ENCODE peak calls at places on chromosomes 12 and 14, in five cellular contexts. T is GM12878, P is sigmoid colon, B is transverse colon, Q is A549. R is an unnamed sample.
A peak's percentile ranks its signal among the peaks of the same experiment; 100 is the strongest.

GRCh38 chr14:96167224-96168148 is 37.2 kb upstream of the BDKRB2 start:
- DNase-seq in B (peak; percentile 50), Q (peak; percentile 85), P (peak; percentile 51), T (no peak), R (no peak)

GRCh38 chr14:68686724-68687123 is 106.1 kb downstream of the ZFP36L1 start:
- DNase-seq in B (no peak), P (peak; percentile 14), Q (no peak), T (no peak), R (no peak)

GRCh38 chr12:101830391-101831325 is at the start of gene GNPTAB:
- DNase-seq in P (peak; percentile 95), T (peak; percentile 80), B (peak; percentile 96), Q (peak; percentile 95), R (peak; percentile 93)

GRCh38 chr12:123267991-123268843 is 3.4 kb downstream of the CDK2AP1 start:
- DNase-seq in B (peak; percentile 20), P (no peak), Q (no peak), T (no peak), R (no peak)

GRCh38 chr12:68595246-68595645 is 15.5 kb upstream of the RAP1B start:
- DNase-seq in T (no peak), P (no peak), B (no peak), Q (no peak), R (no peak)

GRCh38 chr12:55548756-55549155 is 646 bp upstream of the OR6C4 start:
- DNase-seq in P (no peak), T (no peak), B (no peak), Q (no peak), R (no peak)

GRCh38 chr12:19893514-19893913 is 454.2 kb downstream of the AEBP2 start:
- DNase-seq in Q (peak; percentile 27), B (no peak), T (no peak), P (no peak), R (no peak)

GRCh38 chr12:40946612-40947194 is 241.4 kb upstream of the PDZRN4 start:
- DNase-seq in P (no peak), T (no peak), Q (peak; percentile 18), B (no peak), R (no peak)

GRCh38 chr14:73254247-73255004 is 17.1 kb downstream of the PAPLN start:
- DNase-seq in Q (no peak), B (no peak), P (no peak), T (no peak), R (no peak)

GRCh38 chr12:27437839-27438238 is 8.7 kb upstream of the SMCO2 start:
- DNase-seq in Q (no peak), P (no peak), B (no peak), T (no peak), R (no peak)

GRCh38 chr12:109721276-109721675 is 7.7 kb downstream of the FAM222A start:
- DNase-seq in B (no peak), P (no peak), T (no peak), Q (no peak), R (no peak)

GRCh38 chr12:22018860-22019259 is 27.2 kb upstream of the CMAS start:
- DNase-seq in Q (no peak), B (no peak), P (no peak), T (no peak), R (no peak)

GRCh38 chr14:68970096-68970612 is 8.9 kb downstream of the ACTN1 start:
- DNase-seq in B (no peak), T (no peak), P (peak; percentile 62), Q (no peak), R (no peak)

GRCh38 chr12:11633968-11634367 is 15.5 kb upstream of the ETV6 start:
- DNase-seq in P (no peak), B (no peak), Q (no peak), T (no peak), R (no peak)

GRCh38 chr12:104458645-104459555 is 2.2 kb downstream of the CHST11 start:
- DNase-seq in P (no peak), B (peak; percentile 22), T (no peak), Q (peak; percentile 19), R (no peak)

GRCh38 chr14:96614528-96614927 is 112.3 kb downstream of the PAPOLA start:
- DNase-seq in P (no peak), T (no peak), Q (no peak), B (no peak), R (no peak)

GRCh38 chr14:90061849-90062794 is at the start of gene KCNK13:
- DNase-seq in T (no peak), P (no peak), B (peak; percentile 11), Q (no peak), R (no peak)

GRCh38 chr14:49546766-49547165 is 39.4 kb downstream of the RPS29 start:
- DNase-seq in T (no peak), Q (no peak), P (no peak), B (no peak), R (no peak)

GRCh38 chr14:32201816-32202467 is at the start of gene RNU6-7:
- DNase-seq in Q (no peak), B (peak; percentile 24), P (peak; percentile 70), T (no peak), R (peak; percentile 66)

GRCh38 chr14:72932893-72933292 is 6.6 kb downstream of the DCAF4 start:
- DNase-seq in Q (no peak), T (no peak), B (no peak), P (no peak), R (no peak)

GRCh38 chr12:51484119-51484518 is 59.5 kb downstream of the SLC4A8 start:
- DNase-seq in T (no peak), B (no peak), Q (no peak), P (no peak), R (no peak)

GRCh38 chr12:101698782-101699347 is 1.4 kb downstream of the CHPT1 start:
- DNase-seq in Q (peak; percentile 54), P (no peak), T (no peak), B (no peak), R (no peak)

GRCh38 chr14:37124617-37125016 is 47.8 kb downstream of the SLC25A21 start:
- DNase-seq in T (no peak), P (no peak), Q (no peak), B (no peak), R (no peak)

GRCh38 chr12:66964629-66965028 is 285.8 kb upstream of the GRIP1 start:
- DNase-seq in B (no peak), P (no peak), Q (no peak), T (no peak), R (no peak)

GRCh38 chr14:20455355-20456300 is 602 bp downstream of the APEX1 start:
- DNase-seq in P (peak; percentile 74), T (no peak), B (no peak), Q (peak; percentile 73), R (no peak)

GRCh38 chr12:46160081-46160980 is 108.5 kb downstream of the SLC38A1 start:
- DNase-seq in T (no peak), Q (no peak), P (peak; percentile 70), B (no peak), R (no peak)

GRCh38 chr12:3285570-3285969 is 205.4 kb upstream of the PRMT8 start:
- DNase-seq in B (no peak), P (no peak), Q (no peak), T (no peak), R (no peak)

GRCh38 chr12:56941299-56942017 is 7.2 kb upstream of the SDR9C7 start:
- DNase-seq in P (no peak), Q (peak; percentile 53), B (no peak), T (peak; percentile 23), R (no peak)

GRCh38 chr12:102631274-102631673 is 150.9 kb upstream of the IGF1 start:
- DNase-seq in Q (peak; percentile 15), P (no peak), B (no peak), T (no peak), R (no peak)

GRCh38 chr12:103743788-103744187 is 97.2 kb downstream of the NT5DC3 start:
- DNase-seq in P (no peak), B (no peak), Q (no peak), T (no peak), R (no peak)

GRCh38 chr12:125271850-125272249 is 206.6 kb downstream of the AACS start:
- DNase-seq in P (no peak), T (no peak), B (no peak), Q (no peak), R (no peak)

GRCh38 chr12:116813271-116814041 is 67.8 kb downstream of the HRK start:
- DNase-seq in T (no peak), P (no peak), B (no peak), Q (no peak), R (no peak)

GRCh38 chr12:116820077-116820656 is 61.1 kb downstream of the HRK start:
- DNase-seq in Q (no peak), P (no peak), B (no peak), T (no peak), R (peak; percentile 33)

GRCh38 chr12:116821291-116821690 is 60.0 kb downstream of the HRK start:
- DNase-seq in Q (no peak), B (no peak), P (no peak), T (no peak), R (no peak)

GRCh38 chr12:116818341-116818856 is 62.8 kb downstream of the HRK start:
- DNase-seq in Q (no peak), B (peak; percentile 19), T (no peak), P (no peak), R (peak; percentile 55)

GRCh38 chr12:116818948-116819832 is 62.1 kb downstream of the HRK start:
- DNase-seq in Q (peak; percentile 89), P (peak; percentile 97), T (peak; percentile 17), B (peak; percentile 92), R (peak; percentile 94)
- TF ChIP-seq EP300 in Q (no peak), P (no peak), T (no peak), B (no peak), R (peak; percentile 15)

DNA sequence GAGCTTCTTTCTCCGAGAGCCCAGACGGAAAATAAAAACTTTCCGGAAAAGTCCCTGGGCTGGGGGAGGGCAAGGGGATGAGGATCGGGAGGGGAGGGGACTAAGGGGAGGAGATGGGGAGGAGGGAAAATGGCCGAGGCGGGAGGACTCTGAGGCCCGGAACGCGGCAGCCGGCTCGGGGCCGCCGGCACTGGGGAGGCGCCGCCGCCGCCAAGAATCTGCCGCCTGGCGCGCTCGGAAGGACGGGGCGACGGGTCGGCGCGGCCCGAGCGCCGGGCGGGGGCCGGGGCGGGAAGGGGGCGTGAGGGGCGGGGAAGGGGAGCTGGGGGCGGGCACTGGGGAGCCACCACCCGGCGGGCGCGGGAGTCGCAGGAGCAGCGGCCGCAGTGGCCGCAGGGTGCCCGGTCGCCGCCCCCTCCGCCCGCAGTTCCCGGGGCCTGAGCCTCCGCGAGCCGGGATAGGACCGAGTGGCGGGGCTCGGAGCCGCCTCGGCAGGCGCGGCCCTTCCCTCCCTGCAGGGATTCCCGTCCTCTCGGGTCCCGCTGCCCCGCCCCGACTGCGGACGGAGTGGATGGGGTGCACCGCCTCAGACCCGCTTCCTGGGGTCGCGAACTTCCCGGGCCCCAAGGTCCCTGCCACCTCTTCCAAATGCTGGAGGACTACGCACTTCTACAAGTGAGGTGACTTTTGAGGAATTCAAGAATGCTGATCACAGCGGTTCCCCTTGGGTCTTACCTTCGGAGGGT is at the start of gene PRKD1:
- DNase-seq in B (peak; percentile 51), P (peak; percentile 78), Q (peak; percentile 65), T (no peak), R (peak; percentile 64)
- TF ChIP-seq POLR2A in B (no peak), P (no peak), Q (peak; percentile 15), T (no peak), R (no peak)

GRCh38 chr14:75821828-75822521 is 159.8 kb downstream of the TGFB3 start:
- DNase-seq in Q (no peak), T (no peak), B (no peak), P (no peak), R (no peak)
- H3K27ac ChIP-seq in Q (no peak overlapping the region), T (no peak overlapping the region), B (peak overlapping the region; percentile 51), P (peak overlapping the region; percentile 84), R (no peak overlapping the region)

GRCh38 chr12:131281016-131281415 is 327.3 kb downstream of the ADGRD1 start:
- DNase-seq in Q (no peak), P (peak; percentile 42), T (no peak), B (no peak), R (peak; percentile 9)
- TF ChIP-seq EP300 in Q (no peak), P (no peak), T (no peak), B (no peak), R (no peak)

R was measured in ovary.